ENCODE peak calls at places on chromosomes 4 and X, in nine cellular contexts. F is uterus, V is transverse colon, Z is breast epithelium, X is heart left ventricle, G is A549, N is body of pancreas, P is Peyer's patch, E is ovary. S is an unnamed sample.

GRCh38 chr4:92121099-92121498 is 182.7 kb upstream of the GRID2 start:
- DNase-seq in E (no peak), N (peak; percentile 76), Z (no peak), P (no peak), V (no peak), F (no peak), X (no peak), G (no peak), S (no peak)

GRCh38 chrX:151030845-151031244 is 47.7 kb downstream of the HMGB3 start:
- DNase-seq in X (no peak), Z (no peak), P (no peak), V (no peak), N (no peak), E (no peak), F (no peak), G (no peak), S (no peak)

GRCh38 chr4:19164334-19164733 is 1087.4 kb upstream of the SLIT2 start:
- DNase-seq in F (no peak), Z (no peak), N (no peak), P (no peak), V (no peak), G (no peak), X (no peak), E (no peak), S (no peak)

GRCh38 chrX:79138658-79139241 is 5.7 kb upstream of the GPR174 start:
- DNase-seq in E (no peak), F (no peak), P (peak; percentile 72), X (no peak), N (no peak), G (no peak), V (peak; percentile 30), Z (no peak), S (no peak)

GRCh38 chr4:120769227-120769626 is 153.3 kb downstream of the PRDM5 start:
- DNase-seq in N (no peak), Z (no peak), V (no peak), X (no peak), G (no peak), F (no peak), E (peak; percentile 31), P (no peak), S (no peak)

GRCh38 chrX:21639775-21640174 is 18.4 kb downstream of the KLHL34 start:
- DNase-seq in N (no peak), F (no peak), G (no peak), X (no peak), P (no peak), Z (no peak), V (no peak), E (no peak), S (no peak)

GRCh38 chr4:86099348-86099747 is 260.5 kb downstream of the MAPK10 start:
- DNase-seq in E (no peak), Z (no peak), X (no peak), F (no peak), N (no peak), G (no peak), P (no peak), V (no peak), S (no peak)

GRCh38 chrX:100350704-100351489 is 59.2 kb downstream of the PCDH19 start:
- DNase-seq in Z (no peak), P (no peak), N (no peak), V (no peak), X (no peak), E (no peak), F (no peak), G (no peak), S (no peak)

GRCh38 chrX:108167211-108167872 is 75.8 kb downstream of the ATG4A start:
- DNase-seq in N (no peak), V (no peak), Z (no peak), G (peak; percentile 13), X (no peak), F (no peak), E (no peak), P (no peak), S (no peak)

GRCh38 chr4:22532896-22533295 is 17.0 kb upstream of the ADGRA3 start:
- DNase-seq in Z (no peak), F (no peak), G (no peak), E (no peak), X (no peak), N (no peak), P (no peak), V (no peak), S (no peak)

GRCh38 chrX:54413753-54414152 is 26.5 kb upstream of the TSR2 start:
- DNase-seq in G (no peak), V (no peak), P (no peak), X (no peak), E (no peak), Z (no peak), F (no peak), N (no peak), S (no peak)

GRCh38 chr4:38068107-38068506 is 107.9 kb downstream of the PTTG2 start:
- DNase-seq in P (no peak), N (no peak), X (no peak), V (no peak), G (no peak), F (no peak), Z (no peak), E (no peak), S (no peak)

GRCh38 chrX:7996414-7996813 is 69.2 kb upstream of the PNPLA4 start:
- DNase-seq in V (peak; percentile 21), G (no peak), P (no peak), E (no peak), Z (no peak), F (no peak), N (peak; percentile 17), X (no peak), S (peak; percentile 20)

GRCh38 chrX:132491191-132491590 is 2.4 kb upstream of the MBNL3 start:
- DNase-seq in F (no peak), X (no peak), P (peak; percentile 34), G (no peak), V (peak; percentile 22), N (peak; percentile 61), Z (no peak), E (no peak), S (peak; percentile 19)

GRCh38 chr4:169407217-169407845 is 136.6 kb upstream of the SH3RF1 start:
- DNase-seq in V (no peak), E (no peak), G (no peak), Z (no peak), P (no peak), N (no peak), F (no peak), X (no peak), S (no peak)

GRCh38 chrX:42246814-42247213 is 323.5 kb upstream of the CASK start:
- DNase-seq in X (no peak), P (no peak), G (no peak), N (no peak), F (no peak), V (no peak), E (no peak), Z (peak; percentile 39), S (no peak)

GRCh38 chrX:78375894-78376293 is 48.5 kb upstream of the CYSLTR1 start:
- DNase-seq in Z (no peak), F (no peak), G (no peak), V (no peak), X (no peak), N (no peak), P (no peak), E (no peak), S (no peak)

DNA sequence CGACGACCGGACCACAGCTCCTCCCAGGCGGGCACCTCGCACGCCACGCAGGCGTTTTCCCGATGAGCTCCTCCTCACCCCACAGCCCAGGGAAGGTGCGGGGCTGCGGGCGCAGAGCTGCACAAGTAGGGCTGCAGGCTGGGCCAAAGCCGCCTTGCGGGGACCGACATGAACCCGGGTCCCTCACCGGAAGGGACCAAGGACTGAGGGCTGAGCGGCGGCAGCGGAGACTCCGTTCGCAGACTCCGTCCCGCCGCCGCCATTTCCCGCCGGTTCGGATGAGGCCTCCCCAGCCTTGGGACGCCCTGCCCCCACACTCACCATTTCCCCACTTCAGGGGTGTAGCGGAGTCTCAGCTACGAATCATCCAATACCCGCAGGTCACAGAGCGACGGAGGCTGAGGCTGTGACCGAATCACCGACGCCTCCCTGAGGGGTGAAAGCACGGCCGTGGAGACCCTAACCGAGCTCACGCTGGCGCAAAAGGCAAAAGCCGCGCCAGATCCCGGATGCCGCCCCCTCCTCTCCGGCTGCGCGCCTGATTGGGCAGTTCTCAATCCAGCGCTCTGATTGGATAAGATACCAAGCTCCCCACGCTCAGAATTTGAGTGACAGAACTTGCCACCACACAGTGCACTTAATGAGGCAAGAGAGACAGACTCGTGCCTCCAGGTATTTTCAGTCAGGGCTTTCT is at the start of gene ZNF732:
- DNase-seq in E (peak; percentile 29), X (peak; percentile 61), F (peak; percentile 23), Z (peak; percentile 77), V (no peak), P (no peak), G (no peak), N (peak; percentile 70), S (peak; percentile 92)
- H3K9me3 ChIP-seq in E (no peaks in the 10 kb centered on the region), X (no peaks in the 10 kb centered on the region), F (no peaks in the 10 kb centered on the region), Z (no peaks in the 10 kb centered on the region), V (no peaks in the 10 kb centered on the region), P (no peaks in the 10 kb centered on the region), G (no peaks in the 10 kb centered on the region), N (no peaks in the 10 kb centered on the region), S (no peaks in the 10 kb centered on the region)

GRCh38 chrX:11209798-11210197 is 83.4 kb upstream of the AMELX start:
- DNase-seq in X (no peak), N (no peak), V (no peak), Z (no peak), F (no peak), G (no peak), E (no peak), P (no peak), S (no peak)

GRCh38 chrX:11215191-11215921 is 77.9 kb upstream of the AMELX start:
- DNase-seq in P (no peak), F (no peak), N (no peak), V (no peak), G (no peak), Z (no peak), E (no peak), X (no peak), S (no peak)

GRCh38 chrX:11212741-11213140 is 80.5 kb upstream of the AMELX start:
- DNase-seq in V (no peak), N (no peak), G (no peak), F (no peak), P (no peak), Z (no peak), E (no peak), X (no peak), S (peak; percentile 28)

GRCh38 chrX:11210397-11210796 is 82.8 kb upstream of the AMELX start:
- DNase-seq in P (no peak), E (no peak), V (no peak), N (no peak), X (no peak), Z (no peak), G (no peak), F (no peak), S (no peak)

GRCh38 chrX:11214346-11215190 is 78.6 kb upstream of the AMELX start:
- DNase-seq in Z (no peak), F (no peak), G (no peak), E (no peak), X (peak; percentile 45), P (no peak), N (no peak), V (no peak), S (no peak)
- H3K4me3 ChIP-seq in Z (no peak overlapping the region), F (no peak overlapping the region), G (no peak overlapping the region), E (no peak overlapping the region), X (no peak overlapping the region), P (no peak overlapping the region), N (no peak overlapping the region), V (no peak overlapping the region), S (no peak overlapping the region)

GRCh38 chrX:134717698-134718328 is 59.5 kb upstream of the PLAC1 start:
- DNase-seq in E (no peak), X (no peak), P (no peak), G (peak; percentile 30), V (no peak), F (no peak), Z (no peak), N (no peak), S (no peak)
- TF ChIP-seq POLR2A in E (no peak), X (no peak), P (no peak), G (no peak), V (no peak), F (no peak), Z (no peak), N (no peak), S (no peak)

GRCh38 chr4:165055601-165056000 is 1.9 kb downstream of the TRIM75 start:
- DNase-seq in F (no peak), G (no peak), P (no peak), Z (no peak), N (no peak), E (no peak), X (no peak), V (no peak), S (no peak)
- H3K9me3 ChIP-seq in F (no peaks in the 10 kb centered on the region), G (no peaks in the 10 kb centered on the region), P (no peaks in the 10 kb centered on the region), Z (no peaks in the 10 kb centered on the region), N (no peaks in the 10 kb centered on the region), E (no peaks in the 10 kb centered on the region), X (no peaks in the 10 kb centered on the region), V (no peaks in the 10 kb centered on the region), S (no peaks in the 10 kb centered on the region)

S was measured in testis.